ENCODE peak calls at places on chromosomes 11 and 22, in four cellular contexts. A, V, Z and R are unnamed samples.

GRCh38 chr22:20430641-20431519 is 6.7 kb downstream of the SCARF2 start:
- DNase-seq in A (peak; percentile 78), V (no peak), Z (peak; percentile 66), R (no peak)

GRCh38 chr11:23680488-23681230 is 816.2 kb upstream of the LUZP2 start:
- DNase-seq in Z (no peak), V (no peak), A (peak; percentile 40), R (no peak)

GRCh38 chr22:19865141-19865829 is 10.6 kb upstream of the GNB1L start:
- DNase-seq in V (no peak), Z (no peak), A (no peak), R (no peak)

GRCh38 chr11:32751381-32751780 is 43.1 kb downstream of the CCDC73 start:
- DNase-seq in Z (no peak), A (no peak), V (no peak), R (no peak)

GRCh38 chr11:69294621-69295078 is 695 bp downstream of the MYEOV start:
- DNase-seq in Z (no peak), A (no peak), V (no peak), R (no peak)

GRCh38 chr11:78419327-78419726 is 1.7 kb upstream of the GAB2 start:
- DNase-seq in Z (no peak), V (peak; percentile 57), A (peak; percentile 63), R (no peak)

GRCh38 chr11:6505577-6506240 is 8.6 kb downstream of the DNHD1 start:
- DNase-seq in V (no peak), A (no peak), Z (peak; percentile 37), R (peak; percentile 25)

GRCh38 chr11:100823360-100823759 is 136.3 kb downstream of the ARHGAP42 start:
- DNase-seq in A (no peak), V (no peak), Z (no peak), R (no peak)

GRCh38 chr11:114367244-114367957 is 32.9 kb downstream of the C11orf71 start:
- DNase-seq in V (no peak), A (no peak), Z (no peak), R (no peak)

GRCh38 chr11:57546451-57546850 is 9.1 kb downstream of the SMTNL1 start:
- DNase-seq in V (no peak), Z (no peak), A (no peak), R (no peak)

GRCh38 chr11:45894555-45895247 is 9.2 kb downstream of the MAPK8IP1 start:
- DNase-seq in V (no peak), Z (no peak), A (peak; percentile 20), R (no peak)

GRCh38 chr11:78000193-78000592 is 5.7 kb upstream of the INTS4 start:
- DNase-seq in A (no peak), V (no peak), Z (peak; percentile 53), R (peak; percentile 67)

GRCh38 chr11:73996161-73996747 is 12.6 kb downstream of the UCP3 start:
- DNase-seq in A (peak; percentile 5), V (no peak), Z (no peak), R (no peak)

GRCh38 chr11:8055111-8055835 is 25.7 kb upstream of the TUB start:
- DNase-seq in Z (no peak), A (no peak), V (no peak), R (no peak)

GRCh38 chr22:27810566-27810965 is 9.0 kb upstream of the MN1 start:
- DNase-seq in A (peak; percentile 89), Z (no peak), V (peak; percentile 82), R (no peak)

GRCh38 chr11:19853016-19853415 is 140.4 kb downstream of the NAV2 start:
- DNase-seq in V (no peak), Z (no peak), A (no peak), R (no peak)

GRCh38 chr11:36002196-36002595 is 58.3 kb downstream of the LDLRAD3 start:
- DNase-seq in V (no peak), Z (no peak), A (peak; percentile 76), R (peak; percentile 22)

GRCh38 chr22:20569059-20570058 is 61.9 kb downstream of the MED15 start:
- DNase-seq in V (peak; percentile 57), A (peak; percentile 89), Z (peak; percentile 90), R (no peak)

GRCh38 chr11:95147364-95147905 is 57.8 kb downstream of the ENDOD1 start:
- DNase-seq in A (no peak), V (peak; percentile 31), Z (no peak), R (no peak)

GRCh38 chr11:17668166-17668565 is 51.2 kb upstream of the MYOD1 start:
- DNase-seq in Z (no peak), V (no peak), A (no peak), R (no peak)

GRCh38 chr22:37032535-37033460 is 13.3 kb downstream of the MPST start:
- DNase-seq in Z (no peak), A (peak; percentile 76), V (peak; percentile 72), R (no peak)

GRCh38 chr22:44895296-44896055 is 114.3 kb downstream of the PHF21B start:
- DNase-seq in A (no peak), V (no peak), Z (no peak), R (no peak)

GRCh38 chr22:36982136-36982535 is 37.1 kb downstream of the TST start:
- DNase-seq in A (no peak), V (no peak), Z (no peak), R (no peak)

GRCh38 chr11:30046211-30046945 is 29.5 kb upstream of the KCNA4 start:
- DNase-seq in A (no peak), Z (no peak), V (no peak), R (peak; percentile 27)

GRCh38 chr11:114472661-114473060 is 33.4 kb downstream of the REXO2 start:
- DNase-seq in V (no peak), Z (no peak), A (no peak), R (no peak)

GRCh38 chr11:75760710-75761493 is 7.7 kb upstream of the DGAT2 start:
- DNase-seq in Z (no peak), A (no peak), V (no peak), R (no peak)

DNA sequence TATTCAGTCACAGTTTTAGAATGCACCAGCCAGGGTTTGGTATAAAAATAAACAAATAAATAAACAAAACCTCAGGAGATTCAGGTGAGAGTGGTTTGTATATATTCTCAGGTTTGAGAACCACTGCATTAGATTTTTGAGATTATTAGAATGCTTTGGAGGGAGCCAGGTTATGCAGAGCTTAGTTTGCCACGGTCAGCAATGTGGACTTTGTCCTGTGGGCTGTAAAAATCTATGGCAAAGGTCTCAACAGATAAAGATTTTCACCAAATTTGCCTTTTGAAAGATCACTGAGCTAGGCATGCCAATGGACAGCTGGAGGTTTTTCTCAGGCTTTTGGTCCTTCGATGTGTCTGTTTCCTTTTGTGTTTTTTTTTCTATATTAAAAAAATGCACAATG is 650.1 kb upstream of the RAG2 start:
- DNase-seq in Z (no peak), V (no peak), A (no peak), R (no peak)
- H3K9me3 ChIP-seq in Z (no peaks in the 10 kb centered on the region), V (no peaks in the 10 kb centered on the region), A (no peaks in the 10 kb centered on the region), R (no peaks in the 10 kb centered on the region)

DNA sequence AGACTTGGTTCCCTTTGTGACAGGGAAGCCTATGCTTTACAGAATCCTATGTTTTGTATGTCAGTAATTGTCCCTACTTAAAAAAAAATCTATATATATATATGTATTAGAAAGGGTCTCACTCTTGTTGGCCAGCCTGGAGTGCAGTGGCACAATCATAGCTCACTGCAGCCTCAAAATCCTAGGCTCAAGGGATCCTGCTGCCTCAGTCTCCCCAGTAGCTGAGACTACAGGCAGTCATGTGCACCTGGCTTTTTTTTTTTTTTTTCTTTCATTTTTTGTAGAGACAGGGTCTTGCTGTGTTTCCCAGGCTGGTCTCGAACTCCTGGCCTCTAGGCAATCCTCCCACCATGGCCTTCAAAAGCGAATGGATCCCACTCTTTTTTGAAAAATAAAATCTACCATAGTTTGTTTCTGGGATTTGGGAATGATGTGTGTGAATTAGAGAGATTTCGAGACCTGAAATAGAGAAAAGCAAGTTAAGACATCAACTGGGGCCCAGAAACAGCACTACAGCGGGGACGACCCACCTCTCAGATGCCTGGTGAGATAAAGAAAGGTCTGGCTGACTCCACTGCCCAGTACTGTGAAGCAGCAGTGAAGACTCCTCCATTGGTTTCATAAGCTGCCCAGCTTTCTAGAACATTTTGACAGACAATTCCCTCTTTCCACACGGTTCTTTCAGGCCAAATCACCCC is 1.9 kb upstream of the NEAT1 start:
- DNase-seq in Z (no peak), V (no peak), A (no peak), R (no peak)
- H3K4me1 ChIP-seq in Z (peaks cover 46% of the 10 kb centered on the region), V (peaks cover 23% of the 10 kb centered on the region), A (peaks cover 40% of the 10 kb centered on the region), R (peaks cover 29% of the 10 kb centered on the region)

GRCh38 chr11:2345050-2345449 is 32.1 kb upstream of the CD81 start:
- DNase-seq in A (no peak), Z (no peak), V (no peak), R (no peak)

GRCh38 chr11:2346586-2347335 is 30.3 kb upstream of the CD81 start:
- DNase-seq in A (no peak), V (no peak), Z (no peak), R (no peak)

GRCh38 chr11:2348986-2349385 is 28.1 kb upstream of the CD81 start:
- DNase-seq in V (no peak), A (no peak), Z (no peak), R (no peak)

GRCh38 chr11:2346014-2346413 is 31.1 kb upstream of the CD81 start:
- DNase-seq in Z (no peak), A (no peak), V (no peak), R (no peak)

DNA sequence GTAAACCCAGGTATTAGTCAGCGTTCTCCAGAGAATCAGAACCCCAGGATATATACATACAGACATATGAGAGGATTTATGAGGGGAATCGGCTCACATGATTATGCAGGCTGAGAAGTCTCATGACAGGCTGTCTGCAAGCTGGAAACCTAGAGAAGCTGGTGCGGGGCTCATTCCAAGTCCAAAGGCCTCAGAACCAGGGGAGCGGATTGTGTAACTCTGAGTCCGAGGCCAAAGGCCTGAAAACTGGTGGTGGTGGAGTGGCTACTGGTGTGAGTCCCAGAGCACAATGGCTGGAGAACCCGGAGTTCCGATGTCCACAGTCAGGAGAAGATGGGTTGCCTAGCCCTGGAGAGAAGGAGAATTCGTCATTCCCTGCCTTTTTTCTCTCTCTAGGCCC is 29.7 kb upstream of the CD81 start:
- DNase-seq in V (no peak), Z (no peak), A (no peak), R (no peak)
- H3K9me3 ChIP-seq in V (no peaks in the 10 kb centered on the region), Z (no peaks in the 10 kb centered on the region), A (no peaks in the 10 kb centered on the region), R (peaks cover 3% of the 10 kb centered on the region)

GRCh38 chr11:112293614-112294013 is 33.0 kb upstream of the PLET1 start:
- DNase-seq in V (no peak), Z (no peak), A (peak; percentile 63), R (no peak)
- H3K4me1 ChIP-seq in V (peaks cover 2% of the 10 kb centered on the region), Z (no peaks in the 10 kb centered on the region), A (peaks cover 33% of the 10 kb centered on the region), R (no peaks in the 10 kb centered on the region)

GRCh38 chr22:47567126-47567730 is 804.8 kb downstream of the TBC1D22A start:
- DNase-seq in A (no peak), V (no peak), Z (no peak), R (no peak)
- H3K9me3 ChIP-seq in A (no peaks in the 10 kb centered on the region), V (no peaks in the 10 kb centered on the region), Z (no peaks in the 10 kb centered on the region), R (peaks cover 30% of the 10 kb centered on the region)

DNA sequence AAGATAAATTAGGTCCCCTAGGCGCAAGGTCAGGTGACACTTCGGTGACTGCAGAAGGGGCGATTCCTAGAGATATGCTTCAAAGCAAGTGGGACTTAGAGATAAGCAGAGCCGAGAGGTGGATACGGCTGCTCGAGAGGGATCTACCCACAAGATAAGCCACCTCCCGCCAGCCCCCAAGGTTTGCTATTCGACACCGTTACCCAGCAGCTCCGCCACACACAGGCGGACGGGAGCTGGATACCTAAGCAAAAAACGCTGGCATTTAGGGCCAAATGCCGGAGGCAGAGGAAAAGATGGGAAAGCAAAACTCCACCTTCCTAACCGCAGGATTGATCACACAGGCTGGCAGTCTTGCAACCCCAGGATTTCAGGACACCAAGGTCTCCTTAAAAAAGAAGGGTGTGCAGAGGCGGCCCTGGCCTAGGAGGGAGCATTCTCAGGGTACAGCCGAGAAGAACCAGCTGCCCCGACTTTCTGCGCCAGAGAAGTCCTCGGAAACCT is 709 bp downstream of the FTH1 start:
- DNase-seq in V (peak; percentile 23), A (no peak), Z (peak; percentile 53), R (no peak)
- H3K4me1 ChIP-seq in V (peaks cover 20% of the 10 kb centered on the region), A (peaks cover 60% of the 10 kb centered on the region), Z (peaks cover 18% of the 10 kb centered on the region), R (peaks cover 7% of the 10 kb centered on the region)